ENCODE peak calls at places on chromosomes 11 and 22, in eight cellular contexts. One of them, this sample, is unnamed.

GRCh38 chr11:61739966-61740365 is 12.5 kb upstream of the MYRF start:
- DNase-seq in AG10803: no peak
- DNase-seq in lower leg skin: no peak
- DNase-seq in colonic mucosa: no peak
- DNase-seq in OCI-LY7: no peak
- DNase-seq in neural progenitor cell: no peak
- DNase-seq in astrocyte: no peak
- DNase-seq in foreskin fibroblast: no peak
- DNase-seq in this sample: no peak

GRCh38 chr11:132037467-132037862 is 667.0 kb downstream of the NTM start:
- DNase-seq in colonic mucosa: no peak
- DNase-seq in AG10803: no peak
- DNase-seq in foreskin fibroblast: no peak
- DNase-seq in astrocyte: no peak
- DNase-seq in neural progenitor cell: no peak
- DNase-seq in OCI-LY7: no peak
- DNase-seq in lower leg skin: no peak
- DNase-seq in this sample: no peak

GRCh38 chr11:23413057-23413456 is 552.8 kb upstream of the CCDC179 start:
- DNase-seq in lower leg skin: no peak
- DNase-seq in OCI-LY7: no peak
- DNase-seq in astrocyte: peak; percentile 23
- DNase-seq in neural progenitor cell: no peak
- DNase-seq in foreskin fibroblast: no peak
- DNase-seq in AG10803: no peak
- DNase-seq in colonic mucosa: no peak
- DNase-seq in this sample: no peak

GRCh38 chr11:22685111-22685510 is 18.7 kb downstream of the GAS2 start:
- DNase-seq in astrocyte: no peak
- DNase-seq in foreskin fibroblast: no peak
- DNase-seq in OCI-LY7: no peak
- DNase-seq in lower leg skin: no peak
- DNase-seq in AG10803: no peak
- DNase-seq in colonic mucosa: no peak
- DNase-seq in neural progenitor cell: no peak
- DNase-seq in this sample: no peak

GRCh38 chr11:96107143-96107829 is 183.4 kb upstream of the MTMR2 start:
- DNase-seq in colonic mucosa: no peak
- DNase-seq in foreskin fibroblast: no peak
- DNase-seq in astrocyte: no peak
- DNase-seq in neural progenitor cell: peak; percentile 46
- DNase-seq in AG10803: no peak
- DNase-seq in lower leg skin: no peak
- DNase-seq in OCI-LY7: no peak
- DNase-seq in this sample: no peak

GRCh38 chr11:111462329-111462728 is 49.9 kb downstream of the BTG4 start:
- DNase-seq in astrocyte: no peak
- DNase-seq in colonic mucosa: no peak
- DNase-seq in OCI-LY7: no peak
- DNase-seq in AG10803: no peak
- DNase-seq in foreskin fibroblast: no peak
- DNase-seq in lower leg skin: peak; percentile 60
- DNase-seq in neural progenitor cell: no peak
- DNase-seq in this sample: no peak

GRCh38 chr11:17469998-17470397 is 6.6 kb downstream of the ABCC8 start:
- DNase-seq in neural progenitor cell: no peak
- DNase-seq in colonic mucosa: no peak
- DNase-seq in OCI-LY7: no peak
- DNase-seq in foreskin fibroblast: no peak
- DNase-seq in AG10803: no peak
- DNase-seq in astrocyte: no peak
- DNase-seq in lower leg skin: no peak
- DNase-seq in this sample: no peak

GRCh38 chr22:49951001-49951677 is 9.4 kb upstream of the PIM3 start:
- DNase-seq in colonic mucosa: peak; percentile 94
- DNase-seq in lower leg skin: no peak
- DNase-seq in foreskin fibroblast: no peak
- DNase-seq in AG10803: no peak
- DNase-seq in astrocyte: no peak
- DNase-seq in neural progenitor cell: no peak
- DNase-seq in OCI-LY7: no peak
- DNase-seq in this sample: peak; percentile 95

GRCh38 chr11:75383246-75383645 is 16.1 kb upstream of the RPS3 start:
- DNase-seq in colonic mucosa: no peak
- DNase-seq in astrocyte: no peak
- DNase-seq in lower leg skin: no peak
- DNase-seq in foreskin fibroblast: no peak
- DNase-seq in AG10803: no peak
- DNase-seq in neural progenitor cell: no peak
- DNase-seq in OCI-LY7: no peak
- DNase-seq in this sample: no peak

GRCh38 chr11:110776091-110776490 is 63.9 kb upstream of the ARHGAP20 start:
- DNase-seq in neural progenitor cell: no peak
- DNase-seq in lower leg skin: no peak
- DNase-seq in foreskin fibroblast: peak; percentile 30
- DNase-seq in OCI-LY7: no peak
- DNase-seq in astrocyte: no peak
- DNase-seq in AG10803: no peak
- DNase-seq in colonic mucosa: no peak
- DNase-seq in this sample: no peak

GRCh38 chr22:19232620-19233019 is 54.1 kb upstream of the SLC25A1 start:
- DNase-seq in astrocyte: no peak
- DNase-seq in AG10803: no peak
- DNase-seq in OCI-LY7: no peak
- DNase-seq in foreskin fibroblast: no peak
- DNase-seq in neural progenitor cell: no peak
- DNase-seq in lower leg skin: no peak
- DNase-seq in colonic mucosa: no peak
- DNase-seq in this sample: no peak

GRCh38 chr22:32754413-32755041 is 47.0 kb upstream of the TIMP3 start:
- DNase-seq in lower leg skin: no peak
- DNase-seq in OCI-LY7: no peak
- DNase-seq in AG10803: peak; percentile 51
- DNase-seq in foreskin fibroblast: peak; percentile 59
- DNase-seq in neural progenitor cell: no peak
- DNase-seq in colonic mucosa: no peak
- DNase-seq in astrocyte: peak; percentile 26
- DNase-seq in this sample: no peak

GRCh38 chr11:125443767-125444311 is 52.2 kb downstream of the FEZ1 start:
- DNase-seq in OCI-LY7: no peak
- DNase-seq in foreskin fibroblast: no peak
- DNase-seq in colonic mucosa: no peak
- DNase-seq in lower leg skin: no peak
- DNase-seq in neural progenitor cell: peak; percentile 82
- DNase-seq in AG10803: no peak
- DNase-seq in astrocyte: no peak
- DNase-seq in this sample: no peak

GRCh38 chr22:46073683-46074504 is 76.4 kb upstream of the PPARA start:
- DNase-seq in neural progenitor cell: no peak
- DNase-seq in lower leg skin: peak; percentile 90
- DNase-seq in astrocyte: no peak
- DNase-seq in colonic mucosa: no peak
- DNase-seq in AG10803: no peak
- DNase-seq in foreskin fibroblast: peak; percentile 65
- DNase-seq in OCI-LY7: no peak
- DNase-seq in this sample: no peak

GRCh38 chr11:116353517-116353916 is 419.3 kb downstream of the BUD13 start:
- DNase-seq in neural progenitor cell: no peak
- DNase-seq in colonic mucosa: no peak
- DNase-seq in foreskin fibroblast: no peak
- DNase-seq in OCI-LY7: no peak
- DNase-seq in AG10803: no peak
- DNase-seq in lower leg skin: no peak
- DNase-seq in astrocyte: no peak
- DNase-seq in this sample: no peak

GRCh38 chr11:93330446-93330984 is at the start of gene DEUP1:
- DNase-seq in OCI-LY7: no peak
- DNase-seq in colonic mucosa: peak; percentile 77
- DNase-seq in neural progenitor cell: peak; percentile 83
- DNase-seq in astrocyte: peak; percentile 1
- DNase-seq in foreskin fibroblast: peak; percentile 25
- DNase-seq in AG10803: peak; percentile 0
- DNase-seq in lower leg skin: no peak
- DNase-seq in this sample: peak; percentile 41

GRCh38 chr11:109423860-109424190 is 1.8 kb downstream of the C11orf87 start:
- DNase-seq in AG10803: no peak
- DNase-seq in astrocyte: no peak
- DNase-seq in OCI-LY7: no peak
- DNase-seq in foreskin fibroblast: no peak
- DNase-seq in colonic mucosa: no peak
- DNase-seq in lower leg skin: no peak
- DNase-seq in neural progenitor cell: no peak
- DNase-seq in this sample: no peak
- H3K4me3 ChIP-seq in AG10803: peak overlapping the region; percentile 72
- H3K4me3 ChIP-seq in astrocyte: peak overlapping the region; percentile 67
- H3K4me3 ChIP-seq in OCI-LY7: no peak overlapping the region
- H3K4me3 ChIP-seq in foreskin fibroblast: no peak overlapping the region
- H3K4me3 ChIP-seq in colonic mucosa: no peak overlapping the region
- H3K4me3 ChIP-seq in lower leg skin: no peak overlapping the region
- H3K4me3 ChIP-seq in neural progenitor cell: peak overlapping the region; percentile 69
- H3K4me3 ChIP-seq in this sample: no peak overlapping the region

GRCh38 chr11:15276616-15277015 is 161.9 kb downstream of the INSC start:
- DNase-seq in OCI-LY7: no peak
- DNase-seq in colonic mucosa: no peak
- DNase-seq in AG10803: no peak
- DNase-seq in lower leg skin: no peak
- DNase-seq in foreskin fibroblast: peak; percentile 27
- DNase-seq in neural progenitor cell: peak; percentile 61
- DNase-seq in astrocyte: no peak
- DNase-seq in this sample: no peak
- H3K4me3 ChIP-seq in OCI-LY7: no peak overlapping the region
- H3K4me3 ChIP-seq in colonic mucosa: no peak overlapping the region
- H3K4me3 ChIP-seq in AG10803: no peak overlapping the region
- H3K4me3 ChIP-seq in lower leg skin: no peak overlapping the region
- H3K4me3 ChIP-seq in foreskin fibroblast: no peak overlapping the region
- H3K4me3 ChIP-seq in neural progenitor cell: no peak overlapping the region
- H3K4me3 ChIP-seq in astrocyte: no peak overlapping the region
- H3K4me3 ChIP-seq in this sample: no peak overlapping the region

GRCh38 chr22:37281646-37282384 is 493 bp upstream of the CYTH4 start:
- DNase-seq in AG10803: no peak
- DNase-seq in astrocyte: no peak
- DNase-seq in foreskin fibroblast: no peak
- DNase-seq in neural progenitor cell: no peak
- DNase-seq in colonic mucosa: no peak
- DNase-seq in lower leg skin: no peak
- DNase-seq in OCI-LY7: no peak
- DNase-seq in this sample: no peak
- H3K4me3 ChIP-seq in AG10803: no peak overlapping the region
- H3K4me3 ChIP-seq in astrocyte: no peak overlapping the region
- H3K4me3 ChIP-seq in foreskin fibroblast: no peak overlapping the region
- H3K4me3 ChIP-seq in neural progenitor cell: no peak overlapping the region
- H3K4me3 ChIP-seq in colonic mucosa: no peak overlapping the region
- H3K4me3 ChIP-seq in lower leg skin: no peak overlapping the region
- H3K4me3 ChIP-seq in OCI-LY7: peak overlapping the region; percentile 80
- H3K4me3 ChIP-seq in this sample: no peak overlapping the region

DNA sequence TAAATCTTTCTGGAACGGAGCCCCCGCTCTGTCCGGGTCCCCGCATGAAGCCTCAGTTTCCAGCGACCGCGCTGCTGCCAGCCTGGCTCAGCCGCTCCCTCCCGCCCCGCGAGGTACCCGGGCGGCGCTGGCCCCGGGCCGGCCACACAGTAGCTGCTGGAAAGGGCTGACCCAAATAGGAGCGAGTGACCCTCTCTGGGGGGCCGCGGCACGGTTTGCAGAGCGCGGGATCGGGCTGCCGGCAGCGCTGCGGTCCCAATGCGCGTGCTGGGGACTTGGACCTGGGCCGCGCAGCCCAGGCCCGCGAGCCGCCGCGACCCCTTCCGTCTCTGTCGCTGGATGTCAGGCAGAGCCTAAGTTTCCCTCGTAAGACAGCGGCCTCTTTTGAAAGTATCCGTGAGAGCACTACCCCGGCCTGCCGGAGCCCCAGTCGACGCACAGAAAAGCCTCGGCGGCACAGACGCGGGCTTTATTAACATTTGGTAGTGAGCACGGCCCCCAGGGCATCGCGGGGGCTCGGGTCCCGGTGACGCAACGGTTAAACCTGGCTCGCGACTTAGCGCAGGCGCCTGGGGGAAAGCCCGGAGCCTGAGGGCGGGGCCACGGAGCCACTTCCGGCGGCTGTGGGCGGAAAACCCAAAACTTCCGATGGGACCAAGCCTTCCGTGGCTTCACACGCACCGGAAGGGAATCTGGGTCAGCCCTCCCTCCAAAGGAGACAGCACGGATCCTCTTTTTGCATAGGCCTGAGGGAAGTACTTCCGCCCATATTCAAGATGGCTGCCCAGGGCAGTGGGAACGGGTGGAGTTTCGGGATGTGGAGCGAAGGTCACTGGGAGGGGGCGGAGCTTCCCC is 14.9 kb downstream of the BAD start:
- DNase-seq in lower leg skin: peak; percentile 99
- DNase-seq in neural progenitor cell: peak; percentile 99
- DNase-seq in colonic mucosa: peak; percentile 97
- DNase-seq in foreskin fibroblast: peak; percentile 100
- DNase-seq in OCI-LY7: peak; percentile 100
- DNase-seq in astrocyte: peak; percentile 100
- DNase-seq in AG10803: peak; percentile 100
- DNase-seq in this sample: peak; percentile 98
- H3K4me3 ChIP-seq in lower leg skin: peak overlapping the region; percentile 72
- H3K4me3 ChIP-seq in neural progenitor cell: peak overlapping the region; percentile 68
- H3K4me3 ChIP-seq in colonic mucosa: peak overlapping the region; percentile 67
- H3K4me3 ChIP-seq in foreskin fibroblast: peak overlapping the region; percentile 79
- H3K4me3 ChIP-seq in OCI-LY7: peak overlapping the region; percentile 86
- H3K4me3 ChIP-seq in astrocyte: peak overlapping the region; percentile 70
- H3K4me3 ChIP-seq in AG10803: peak overlapping the region; percentile 80
- H3K4me3 ChIP-seq in this sample: peak overlapping the region; percentile 59

This sample was measured in lung.